ENCODE peak calls at places on chromosomes 16 and 17, in four cellular contexts. U, E, K and Q are unnamed samples.

GRCh38 chr17:55282379-55282702 is 17.6 kb downstream of the HLF start:
- DNase-seq in E (no peak), U (no peak), K (no peak), Q (no peak)

GRCh38 chr16:4937782-4938682 is 1.1 kb upstream of the PPL start:
- DNase-seq in U (no peak), E (no peak), K (no peak), Q (no peak)

GRCh38 chr16:1615761-1616160 is 3.6 kb downstream of the CRAMP1 start:
- DNase-seq in U (no peak), K (no peak), E (no peak), Q (no peak)

GRCh38 chr17:33838281-33838680 is 416.8 kb upstream of the CCL2 start:
- DNase-seq in U (no peak), E (peak; percentile 87), K (no peak), Q (no peak)

GRCh38 chr17:70767102-70767701 is 597.9 kb downstream of the KCNJ2 start:
- DNase-seq in E (no peak), U (peak; percentile 31), K (no peak), Q (no peak)

GRCh38 chr17:66533572-66533971 is 231.2 kb downstream of the PRKCA start:
- DNase-seq in K (no peak), E (no peak), U (no peak), Q (peak; percentile 31)

GRCh38 chr17:64982139-64982802 is 63.0 kb upstream of the LRRC37A3 start:
- DNase-seq in U (no peak), E (no peak), K (no peak), Q (no peak)

GRCh38 chr16:13902052-13902451 is 17.9 kb upstream of the ERCC4 start:
- DNase-seq in E (no peak), U (no peak), K (no peak), Q (no peak)

GRCh38 chr16:629289-630023 is 1.3 kb upstream of the WFIKKN1 start:
- DNase-seq in K (no peak), E (no peak), U (peak; percentile 44), Q (no peak)

GRCh38 chr17:42097691-42098661 is at the start of gene ZNF385C:
- DNase-seq in E (no peak), U (no peak), K (peak; percentile 48), Q (no peak)

GRCh38 chr17:72115789-72116520 is 4.9 kb upstream of the SOX9 start:
- DNase-seq in K (no peak), U (no peak), E (no peak), Q (no peak)

GRCh38 chr17:32189343-32189742 is 47.0 kb downstream of the RHOT1 start:
- DNase-seq in E (no peak), U (no peak), K (no peak), Q (no peak)

GRCh38 chr17:43905985-43906852 is 1.1 kb downstream of the MPP2 start:
- DNase-seq in E (no peak), U (peak; percentile 47), K (no peak), Q (no peak)

GRCh38 chr16:2210386-2211365 is at the start of gene BRICD5:
- DNase-seq in U (peak; percentile 76), E (no peak), K (no peak), Q (no peak)

GRCh38 chr16:87580855-87581261 is 21.4 kb upstream of the JPH3 start:
- DNase-seq in U (no peak), K (no peak), E (no peak), Q (no peak)

GRCh38 chr16:27363797-27364196 is 38.2 kb upstream of the IL21R start:
- DNase-seq in K (no peak), U (no peak), E (no peak), Q (no peak)

GRCh38 chr17:66459811-66460270 is 157.4 kb downstream of the PRKCA start:
- DNase-seq in E (peak; percentile 97), U (peak; percentile 95), K (no peak), Q (no peak)

GRCh38 chr16:24652803-24653202 is 76.6 kb upstream of the TNRC6A start:
- DNase-seq in U (no peak), E (no peak), K (no peak), Q (no peak)

GRCh38 chr16:48081656-48082055 is 74.1 kb downstream of the ABCC12 start:
- DNase-seq in K (no peak), U (no peak), E (peak; percentile 13), Q (no peak)

GRCh38 chr17:64275016-64275415 is 12.0 kb upstream of the TEX2 start:
- DNase-seq in U (no peak), E (no peak), K (no peak), Q (no peak)

GRCh38 chr16:74997042-74997491 is 1.8 kb upstream of the ZNRF1 start:
- DNase-seq in U (peak; percentile 83), E (no peak), K (no peak), Q (no peak)

GRCh38 chr16:13997933-13998332 is 73.2 kb upstream of the MRTFB start:
- DNase-seq in E (peak; percentile 83), K (no peak), U (peak; percentile 48), Q (no peak)

GRCh38 chr16:82358161-82358560 is 188.1 kb upstream of the MPHOSPH6 start:
- DNase-seq in E (no peak), U (no peak), K (no peak), Q (no peak)

DNA sequence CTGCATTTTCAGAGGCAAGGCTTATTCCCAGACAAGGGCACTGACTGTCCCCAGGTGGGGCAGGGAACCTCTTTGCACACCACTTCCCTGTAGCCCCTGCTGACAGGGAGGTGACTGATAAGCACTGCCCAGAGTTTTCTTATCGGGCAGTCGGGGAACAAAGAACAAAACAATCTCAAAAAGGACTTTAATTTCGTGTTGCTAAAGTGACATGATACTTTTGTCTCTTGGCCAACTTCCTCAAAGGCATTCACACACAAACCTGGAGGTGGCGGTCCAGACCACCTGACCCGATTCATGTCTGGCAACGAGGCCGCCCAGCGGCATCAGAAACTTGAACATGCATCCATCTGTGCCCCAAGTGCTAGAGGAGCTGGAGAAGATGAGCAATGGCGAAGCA is 28.9 kb downstream of the ZDHHC7 start:
- DNase-seq in K (no peak), E (no peak), U (no peak), Q (no peak)
- TF ChIP-seq CTCF in K (no peak), E (no peak), U (peak; percentile 43), Q (no peak)

GRCh38 chr17:73304971-73305786 is 6.6 kb downstream of the CDC42EP4 start:
- DNase-seq in K (no peak), E (no peak), U (no peak), Q (peak; percentile 54)
- TF ChIP-seq CTCF in K (no peak), E (peak; percentile 30), U (peak; percentile 22), Q (no peak)

DNA sequence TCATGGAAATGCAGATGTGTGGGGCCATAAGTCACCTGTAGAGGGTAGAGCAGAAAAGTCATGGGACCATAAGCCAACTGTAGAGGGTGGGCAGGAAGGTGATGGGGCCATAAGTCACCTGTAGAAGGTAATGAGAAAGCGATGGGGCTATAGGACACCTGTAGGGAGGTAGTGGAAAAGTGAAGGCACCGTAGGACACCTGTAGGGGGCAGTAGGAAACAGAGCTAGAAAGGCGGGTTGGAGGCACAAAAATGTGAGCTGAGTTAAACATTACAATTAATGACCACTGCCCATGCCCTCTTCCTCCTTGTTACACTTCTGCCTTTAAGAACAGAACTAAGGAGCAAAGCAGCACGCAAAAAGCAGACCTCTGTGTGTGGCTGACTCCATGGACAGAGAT is 150.1 kb downstream of the SHISA6 start:
- DNase-seq in K (no peak), E (no peak), U (peak; percentile 3), Q (no peak)
- TF ChIP-seq CTCF in K (no peak), E (peak; percentile 62), U (peak; percentile 32), Q (no peak)

DNA sequence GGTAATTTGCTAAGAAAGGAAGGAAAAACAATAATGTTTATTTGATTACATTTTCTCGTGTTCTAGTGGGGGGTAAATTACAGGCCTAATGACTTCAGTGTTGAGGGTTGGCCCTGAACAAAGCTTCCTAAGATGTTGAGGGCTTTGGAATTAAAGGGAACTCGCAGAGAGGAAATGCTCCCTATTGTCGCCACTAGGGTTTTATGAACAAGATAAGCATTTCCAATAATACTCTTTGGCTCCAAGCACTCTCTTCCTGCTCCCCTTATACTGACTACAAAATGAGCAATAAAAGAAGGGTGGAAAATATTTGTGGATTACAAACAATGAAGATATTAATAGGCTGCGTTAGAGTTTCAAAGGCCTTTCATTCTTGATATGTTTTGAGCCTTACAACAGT is 363.6 kb downstream of the HS3ST3B1 start:
- DNase-seq in E (no peak), U (no peak), K (no peak), Q (no peak)
- TF ChIP-seq CTCF in E (no peak), U (no peak), K (no peak), Q (no peak)

GRCh38 chr17:79108232-79108850 is 33.7 kb downstream of the ENGASE start:
- DNase-seq in U (no peak), E (no peak), K (no peak), Q (no peak)

GRCh38 chr17:79107499-79108231 is 33.0 kb downstream of the ENGASE start:
- DNase-seq in E (no peak), K (no peak), U (no peak), Q (no peak)

GRCh38 chr17:79108870-79109269 is 34.2 kb downstream of the ENGASE start:
- DNase-seq in K (no peak), E (no peak), U (no peak), Q (no peak)

GRCh38 chr17:79111097-79111496 is 36.5 kb downstream of the ENGASE start:
- DNase-seq in U (no peak), K (no peak), E (no peak), Q (no peak)

GRCh38 chr17:79109584-79109983 is 35.0 kb downstream of the ENGASE start:
- DNase-seq in U (no peak), E (no peak), K (no peak), Q (no peak)
- TF ChIP-seq CTCF in U (peak; percentile 40), E (peak; percentile 14), K (no peak), Q (no peak)